ENCODE peak calls at places on chromosomes 2 and 18, in four cellular contexts. One of them, this sample, is unnamed.

GRCh38 chr2:53593891-53594585 is 173.6 kb upstream of the CHAC2 start:
- DNase-seq in SK-N-SH: no peak
- DNase-seq in GM12878: no peak
- DNase-seq in WTC11: no peak
- DNase-seq in this sample: no peak

GRCh38 chr2:203949228-203949627 is 12.7 kb downstream of the ICOS start:
- DNase-seq in SK-N-SH: no peak
- DNase-seq in GM12878: no peak
- DNase-seq in WTC11: no peak
- DNase-seq in this sample: no peak

GRCh38 chr2:96260404-96261260 is 5.2 kb downstream of the TMEM127 start:
- DNase-seq in SK-N-SH: peak
- DNase-seq in GM12878: no peak
- DNase-seq in WTC11: peak
- DNase-seq in this sample: peak

GRCh38 chr2:212157011-212157410 is 381.6 kb downstream of the ERBB4 start:
- DNase-seq in SK-N-SH: no peak
- DNase-seq in GM12878: no peak
- DNase-seq in WTC11: no peak
- DNase-seq in this sample: no peak

GRCh38 chr2:165648826-165649225 is 145.2 kb downstream of the GALNT3 start:
- DNase-seq in SK-N-SH: no peak
- DNase-seq in GM12878: no peak
- DNase-seq in WTC11: no peak
- DNase-seq in this sample: no peak

GRCh38 chr18:30094556-30094955 is 948.0 kb downstream of the DSC3 start:
- DNase-seq in SK-N-SH: no peak
- DNase-seq in GM12878: no peak
- DNase-seq in WTC11: no peak
- DNase-seq in this sample: no peak

GRCh38 chr2:145715601-145716000 is 1195.7 kb upstream of the ZEB2 start:
- DNase-seq in SK-N-SH: no peak
- DNase-seq in GM12878: no peak
- DNase-seq in WTC11: no peak
- DNase-seq in this sample: no peak

GRCh38 chr2:111665551-111666116 is 218.4 kb downstream of the ANAPC1 start:
- DNase-seq in SK-N-SH: no peak
- DNase-seq in GM12878: no peak
- DNase-seq in WTC11: no peak
- DNase-seq in this sample: peak

GRCh38 chr18:46213295-46213694 is 109.1 kb downstream of the HAUS1 start:
- DNase-seq in SK-N-SH: peak
- DNase-seq in GM12878: no peak
- DNase-seq in WTC11: no peak
- DNase-seq in this sample: peak

GRCh38 chr2:81093031-81093430 is 788.5 kb upstream of the LRRTM1 start:
- DNase-seq in SK-N-SH: no peak
- DNase-seq in GM12878: no peak
- DNase-seq in WTC11: no peak
- DNase-seq in this sample: no peak

GRCh38 chr2:16633632-16634430 is 31.8 kb downstream of the CYRIA start:
- DNase-seq in SK-N-SH: no peak
- DNase-seq in GM12878: no peak
- DNase-seq in WTC11: no peak
- DNase-seq in this sample: peak

GRCh38 chr2:158269143-158269542 is 167.5 kb downstream of the UPP2 start:
- DNase-seq in SK-N-SH: no peak
- DNase-seq in GM12878: no peak
- DNase-seq in WTC11: no peak
- DNase-seq in this sample: no peak

GRCh38 chr2:152920846-152921245 is 202.4 kb downstream of the ARL6IP6 start:
- DNase-seq in SK-N-SH: no peak
- DNase-seq in GM12878: no peak
- DNase-seq in WTC11: no peak
- DNase-seq in this sample: no peak

GRCh38 chr2:20378891-20379519 is 28.4 kb upstream of the PUM2 start:
- DNase-seq in SK-N-SH: peak
- DNase-seq in GM12878: no peak
- DNase-seq in WTC11: peak
- DNase-seq in this sample: peak

GRCh38 chr2:164203131-164203530 is 418.2 kb downstream of the GRB14 start:
- DNase-seq in SK-N-SH: no peak
- DNase-seq in GM12878: no peak
- DNase-seq in WTC11: no peak
- DNase-seq in this sample: no peak

GRCh38 chr18:63683152-63683551 is 19.6 kb upstream of the SERPINB11 start:
- DNase-seq in SK-N-SH: no peak
- DNase-seq in GM12878: no peak
- DNase-seq in WTC11: peak
- DNase-seq in this sample: no peak

GRCh38 chr18:22179174-22179573 is 9.8 kb downstream of the GATA6 start:
- DNase-seq in SK-N-SH: no peak
- DNase-seq in GM12878: no peak
- DNase-seq in WTC11: no peak
- DNase-seq in this sample: no peak

GRCh38 chr2:217261452-217261851 is 401.6 kb upstream of the TNP1 start:
- DNase-seq in SK-N-SH: no peak
- DNase-seq in GM12878: no peak
- DNase-seq in WTC11: no peak
- DNase-seq in this sample: no peak

GRCh38 chr18:55385770-55386169 is 202.2 kb downstream of the TCF4 start:
- DNase-seq in SK-N-SH: no peak
- DNase-seq in GM12878: no peak
- DNase-seq in WTC11: no peak
- DNase-seq in this sample: no peak

GRCh38 chr2:108260773-108261172 is 21.0 kb downstream of the SULT1C3 start:
- DNase-seq in SK-N-SH: no peak
- DNase-seq in GM12878: no peak
- DNase-seq in WTC11: no peak
- DNase-seq in this sample: no peak

GRCh38 chr2:108263425-108263824 is 23.7 kb downstream of the SULT1C3 start:
- DNase-seq in SK-N-SH: no peak
- DNase-seq in GM12878: no peak
- DNase-seq in WTC11: no peak
- DNase-seq in this sample: no peak

GRCh38 chr2:108253106-108253505 is 13.3 kb downstream of the SULT1C3 start:
- DNase-seq in SK-N-SH: no peak
- DNase-seq in GM12878: no peak
- DNase-seq in WTC11: no peak
- DNase-seq in this sample: no peak

GRCh38 chr2:108257757-108258331 is 18.1 kb downstream of the SULT1C3 start:
- DNase-seq in SK-N-SH: no peak
- DNase-seq in GM12878: no peak
- DNase-seq in WTC11: no peak
- DNase-seq in this sample: no peak
- TF ChIP-seq USF1 in SK-N-SH: no peak
- TF ChIP-seq USF1 in GM12878: no peak
- TF ChIP-seq USF1 in WTC11: no peak
- TF ChIP-seq USF1 in this sample: no peak

GRCh38 chr18:14189858-14190257 is 57.6 kb upstream of the ZNF519 start:
- DNase-seq in SK-N-SH: no peak
- DNase-seq in GM12878: no peak
- DNase-seq in WTC11: no peak
- DNase-seq in this sample: no peak
- TF ChIP-seq USF2 in SK-N-SH: no peak
- TF ChIP-seq USF2 in GM12878: no peak
- TF ChIP-seq USF2 in WTC11: no peak
- TF ChIP-seq USF2 in this sample: no peak

GRCh38 chr2:28357948-28358667 is 34.5 kb upstream of the FOSL2 start:
- DNase-seq in SK-N-SH: no peak
- DNase-seq in GM12878: no peak
- DNase-seq in WTC11: no peak
- DNase-seq in this sample: peak

GRCh38 chr2:28358668-28359201 is 33.9 kb upstream of the FOSL2 start:
- DNase-seq in SK-N-SH: no peak
- DNase-seq in GM12878: no peak
- DNase-seq in WTC11: no peak
- DNase-seq in this sample: no peak

GRCh38 chr2:28360742-28361293 is 31.8 kb upstream of the FOSL2 start:
- DNase-seq in SK-N-SH: no peak
- DNase-seq in GM12878: no peak
- DNase-seq in WTC11: no peak
- DNase-seq in this sample: peak

GRCh38 chr2:28360066-28360741 is 32.5 kb upstream of the FOSL2 start:
- DNase-seq in SK-N-SH: no peak
- DNase-seq in GM12878: no peak
- DNase-seq in WTC11: no peak
- DNase-seq in this sample: no peak

DNA sequence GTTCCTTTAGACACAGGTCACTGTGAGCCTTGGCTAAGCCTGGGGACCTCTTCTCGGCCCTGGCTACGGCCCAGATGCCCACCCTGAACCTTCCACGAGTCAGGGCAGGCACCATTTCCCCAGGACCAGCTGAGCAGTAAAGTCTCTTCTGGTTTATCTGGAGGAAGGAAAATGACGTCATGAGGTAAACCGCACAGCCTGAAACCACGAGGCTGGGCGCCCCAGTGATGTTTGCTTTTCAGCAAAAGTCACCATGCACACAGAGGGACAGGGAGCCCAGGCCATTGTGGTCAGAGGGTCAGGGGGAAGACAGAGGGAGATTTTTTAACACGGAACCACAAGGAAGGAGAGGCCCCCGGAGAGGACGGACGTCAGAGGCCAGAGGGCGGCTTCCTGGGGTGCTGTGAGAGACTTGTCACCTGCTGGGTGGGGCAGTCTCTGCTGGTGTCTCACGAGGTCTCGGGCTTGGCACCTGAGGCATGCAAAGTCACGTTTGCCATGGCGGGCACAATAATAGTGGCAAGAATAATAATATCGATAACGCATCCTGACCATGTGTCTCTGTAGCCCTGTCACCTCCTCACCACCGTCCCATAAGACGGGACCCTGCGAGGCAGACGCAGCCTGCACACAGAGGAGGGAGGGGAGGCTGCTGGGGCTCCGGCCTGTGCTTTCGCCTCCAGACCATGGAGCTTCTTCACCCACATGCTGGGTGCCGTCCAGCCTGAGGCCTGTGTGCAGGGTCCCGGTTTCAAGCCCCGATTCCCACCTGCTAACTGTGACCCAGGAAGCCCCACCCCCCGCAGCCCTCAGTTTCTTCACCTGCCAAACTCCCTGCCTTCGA is 33.2 kb upstream of the FOSL2 start:
- DNase-seq in SK-N-SH: no peak
- DNase-seq in GM12878: peak
- DNase-seq in WTC11: no peak
- DNase-seq in this sample: peak
- TF ChIP-seq USF1 in SK-N-SH: no peak
- TF ChIP-seq USF1 in GM12878: no peak
- TF ChIP-seq USF1 in WTC11: no peak
- TF ChIP-seq USF1 in this sample: peak

GRCh38 chr18:66138642-66139041 is 387.8 kb downstream of the CDH7 start:
- DNase-seq in SK-N-SH: no peak
- DNase-seq in GM12878: no peak
- DNase-seq in WTC11: no peak
- DNase-seq in this sample: no peak

GRCh38 chr18:66141716-66142115 is 390.9 kb downstream of the CDH7 start:
- DNase-seq in SK-N-SH: no peak
- DNase-seq in GM12878: no peak
- DNase-seq in WTC11: no peak
- DNase-seq in this sample: no peak

GRCh38 chr18:66136039-66136438 is 385.2 kb downstream of the CDH7 start:
- DNase-seq in SK-N-SH: no peak
- DNase-seq in GM12878: no peak
- DNase-seq in WTC11: no peak
- DNase-seq in this sample: no peak
- TF ChIP-seq USF2 in SK-N-SH: no peak
- TF ChIP-seq USF2 in GM12878: no peak
- TF ChIP-seq USF2 in WTC11: no peak
- TF ChIP-seq USF2 in this sample: no peak

GRCh38 chr2:18719978-18720775 is 130.8 kb upstream of the NT5C1B start:
- DNase-seq in SK-N-SH: no peak
- DNase-seq in GM12878: no peak
- DNase-seq in WTC11: no peak
- DNase-seq in this sample: no peak

GRCh38 chr2:18721038-18721922 is 131.9 kb upstream of the NT5C1B start:
- DNase-seq in SK-N-SH: no peak
- DNase-seq in GM12878: no peak
- DNase-seq in WTC11: no peak
- DNase-seq in this sample: no peak

GRCh38 chr2:18723219-18723618 is 133.8 kb upstream of the NT5C1B start:
- DNase-seq in SK-N-SH: no peak
- DNase-seq in GM12878: no peak
- DNase-seq in WTC11: no peak
- DNase-seq in this sample: no peak

GRCh38 chr2:18722101-18722500 is 132.7 kb upstream of the NT5C1B start:
- DNase-seq in SK-N-SH: no peak
- DNase-seq in GM12878: no peak
- DNase-seq in WTC11: no peak
- DNase-seq in this sample: no peak
- TF ChIP-seq USF1 in SK-N-SH: no peak
- TF ChIP-seq USF1 in GM12878: no peak
- TF ChIP-seq USF1 in WTC11: no peak
- TF ChIP-seq USF1 in this sample: no peak

GRCh38 chr18:35682282-35682867 is 100.8 kb downstream of the GALNT1 start:
- DNase-seq in SK-N-SH: no peak
- DNase-seq in GM12878: no peak
- DNase-seq in WTC11: no peak
- DNase-seq in this sample: no peak
- TF ChIP-seq USF2 in SK-N-SH: no peak
- TF ChIP-seq USF2 in GM12878: no peak
- TF ChIP-seq USF2 in WTC11: no peak
- TF ChIP-seq USF2 in this sample: no peak

DNA sequence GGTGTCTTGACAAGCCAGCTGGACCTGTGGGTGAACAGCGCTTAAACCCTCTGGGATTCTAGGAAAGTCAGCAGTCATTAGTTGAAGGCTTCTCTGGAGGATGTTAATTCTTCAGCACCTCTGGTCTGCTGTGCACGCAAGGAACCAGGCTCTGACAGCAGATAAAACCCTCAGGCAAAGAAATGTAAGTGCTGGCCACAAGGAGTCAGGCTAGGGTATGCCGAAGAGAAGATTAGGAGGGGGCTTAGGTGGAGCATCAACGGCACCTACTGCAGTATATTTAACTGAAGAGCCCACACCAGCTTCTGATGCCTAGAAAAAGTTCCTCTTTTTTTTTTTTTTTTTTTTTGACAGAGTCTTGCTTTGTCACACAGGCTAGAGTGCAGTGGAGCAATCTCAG is 304.2 kb upstream of the MC4R start:
- DNase-seq in SK-N-SH: no peak
- DNase-seq in GM12878: no peak
- DNase-seq in WTC11: peak
- DNase-seq in this sample: no peak
- TF ChIP-seq USF1 in SK-N-SH: no peak
- TF ChIP-seq USF1 in GM12878: no peak
- TF ChIP-seq USF1 in WTC11: no peak
- TF ChIP-seq USF1 in this sample: no peak